ENCODE peak calls at places on chromosomes 2 and 18, in seven cellular contexts. E, T, H, K, V, I and U are unnamed samples.

GRCh38 chr2:45191096-45191863 is 182.0 kb upstream of the SIX2 start:
- DNase-seq in E (no peak), T (no peak), H (no peak), K (peak), V (no peak), I (no peak), U (no peak)

GRCh38 chr2:33236457-33236856 is 240.0 kb upstream of the RASGRP3 start:
- DNase-seq in E (no peak), T (no peak), H (no peak), K (peak), V (no peak), I (no peak), U (no peak)

GRCh38 chr2:40168032-40168431 is 283.9 kb downstream of the SLC8A1 start:
- DNase-seq in E (peak), T (no peak), H (no peak), K (peak), V (no peak), I (no peak), U (no peak)

GRCh38 chr2:162245051-162245450 is 1.8 kb upstream of the FAP start:
- DNase-seq in E (no peak), T (no peak), H (no peak), K (no peak), V (no peak), I (no peak), U (no peak)

GRCh38 chr2:28674062-28674712 is 77.4 kb upstream of the PPP1CB start:
- DNase-seq in E (no peak), T (no peak), H (no peak), K (peak), V (no peak), I (no peak), U (no peak)

GRCh38 chr2:1663621-1664020 is 80.7 kb downstream of the PXDN start:
- DNase-seq in E (no peak), T (no peak), H (no peak), K (no peak), V (no peak), I (no peak), U (no peak)

GRCh38 chr2:19474128-19474527 is 115.7 kb upstream of the OSR1 start:
- DNase-seq in E (peak), T (peak), H (peak), K (peak), V (peak), I (peak), U (no peak)

GRCh38 chr2:169664978-169665930 is 29.0 kb downstream of the CFAP210 start:
- DNase-seq in E (no peak), T (no peak), H (no peak), K (peak), V (no peak), I (no peak), U (no peak)

GRCh38 chr2:165691615-165692014 is 102.4 kb downstream of the GALNT3 start:
- DNase-seq in E (no peak), T (no peak), H (peak), K (peak), V (no peak), I (no peak), U (no peak)

GRCh38 chr2:30113617-30114293 is 33.1 kb upstream of the YPEL5 start:
- DNase-seq in E (no peak), T (no peak), H (no peak), K (peak), V (no peak), I (no peak), U (no peak)

GRCh38 chr2:133293544-133294270 is 274.6 kb downstream of the NCKAP5 start:
- DNase-seq in E (no peak), T (no peak), H (no peak), K (peak), V (no peak), I (no peak), U (no peak)

GRCh38 chr2:163641986-163642385 is 93.8 kb downstream of the FIGN start:
- DNase-seq in E (no peak), T (no peak), H (no peak), K (peak), V (no peak), I (no peak), U (no peak)

GRCh38 chr18:34224423-34225217 is at the start of gene NOL4:
- DNase-seq in E (peak), T (peak), H (no peak), K (no peak), V (peak), I (no peak), U (no peak)
- TF ChIP-seq CTCF in E (peak), T (peak), H (no peak), K (no peak), V (peak), I (no peak), U (no peak)

DNA sequence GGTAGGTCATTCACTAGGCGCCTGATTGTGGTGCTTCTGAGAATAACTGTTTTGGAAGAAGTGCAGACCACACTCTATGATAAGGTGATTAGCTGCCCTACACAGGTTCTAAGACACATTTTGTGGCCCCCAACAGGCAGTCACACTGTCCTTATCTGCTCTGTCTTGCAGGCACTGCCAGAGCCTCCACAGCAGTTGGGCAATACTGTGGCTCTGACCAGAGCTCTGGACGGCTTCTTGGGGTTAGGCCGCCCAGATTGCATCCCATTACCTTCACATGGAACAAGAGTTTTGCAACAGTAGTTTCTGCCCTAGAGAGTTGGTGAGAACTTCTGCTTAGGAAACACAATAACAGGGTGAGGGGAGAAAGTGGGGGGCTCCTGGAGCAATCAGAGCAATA is 22.7 kb downstream of the RUFY4 start:
- DNase-seq in E (no peak), T (no peak), H (no peak), K (no peak), V (no peak), I (no peak), U (no peak)
- TF ChIP-seq CTCF in E (no peak), T (no peak), H (no peak), K (no peak), V (no peak), I (no peak), U (no peak)

GRCh38 chr2:26067186-26067974 is 33.5 kb downstream of the RAB10 start:
- DNase-seq in E (no peak), T (no peak), H (no peak), K (no peak), V (no peak), I (no peak), U (no peak)
- TF ChIP-seq CTCF in E (no peak), T (no peak), H (no peak), K (no peak), V (no peak), I (no peak), U (no peak)

GRCh38 chr2:147500229-147500628 is 344.6 kb upstream of the ACVR2A start:
- DNase-seq in E (no peak), T (no peak), H (no peak), K (no peak), V (no peak), I (no peak), U (no peak)

GRCh38 chr2:147499785-147500184 is 345.0 kb upstream of the ACVR2A start:
- DNase-seq in E (no peak), T (peak), H (no peak), K (no peak), V (peak), I (no peak), U (no peak)

GRCh38 chr2:147492471-147492870 is 352.4 kb upstream of the ACVR2A start:
- DNase-seq in E (no peak), T (no peak), H (no peak), K (no peak), V (no peak), I (no peak), U (no peak)

GRCh38 chr2:147491491-147491890 is 353.3 kb upstream of the ACVR2A start:
- DNase-seq in E (no peak), T (no peak), H (no peak), K (no peak), V (no peak), I (no peak), U (no peak)

GRCh38 chr2:147495741-147496140 is 349.1 kb upstream of the ACVR2A start:
- DNase-seq in E (no peak), T (no peak), H (no peak), K (no peak), V (no peak), I (no peak), U (no peak)
- TF ChIP-seq CTCF in E (no peak), T (no peak), H (no peak), K (no peak), V (no peak), I (no peak), U (no peak)